ENCODE peak calls at places on chromosomes 3 and 15, in ten cellular contexts. M is NCI-H1436; H is GDM1; P is nephron progenitor cell; D is CD8-positive, alpha-beta T cell; U is stimulated activated CD4-positive, alpha-beta T cell treated with anti-CD3 and anti-CD28 coated beads, Interleukin-4, amount 100 ng/mL, for 24 hours; I is endothelial cell; W is cardiac septum; K is OCI-M1; R is stimulated activated CD8-positive, alpha-beta memory T cell treated with anti-CD3 and anti-CD28 coated beads, Interleukin-15, amount 100 ng/mL, for 1 hour. F is an unnamed sample.

GRCh38 chr3:65605876-65606432 is 432.8 kb downstream of the MAGI1 start:
- DNase-seq in H (no peak), K (no peak), U (no peak), M (no peak), P (no peak), D (no peak), R (no peak), I (no peak), W (no peak), F (no peak)

GRCh38 chr3:31185004-31185357 is 290.5 kb upstream of the GADL1 start:
- DNase-seq in R (no peak), K (no peak), H (no peak), P (no peak), U (no peak), D (no peak), M (no peak), I (no peak), W (no peak), F (no peak)

GRCh38 chr3:160739079-160739478 is 17.0 kb upstream of the PPM1L start:
- DNase-seq in D (no peak), R (no peak), P (peak; percentile 30), U (no peak), K (no peak), I (no peak), M (peak; percentile 18), H (no peak), W (no peak), F (no peak)

GRCh38 chr15:48352474-48353072 is 21.3 kb downstream of the DUT start:
- DNase-seq in D (peak; percentile 63), P (peak; percentile 55), K (peak; percentile 85), R (peak; percentile 17), I (peak; percentile 58), H (no peak), U (peak; percentile 57), M (peak; percentile 58), W (no peak), F (peak; percentile 40)

GRCh38 chr15:36953346-36953745 is 147.0 kb downstream of the MEIS2 start:
- DNase-seq in M (no peak), W (no peak), R (no peak), I (no peak), H (no peak), U (no peak), K (no peak), D (no peak), P (no peak), F (no peak)

GRCh38 chr3:161560006-161560637 is 63.5 kb downstream of the OTOL1 start:
- DNase-seq in W (no peak), R (no peak), I (peak; percentile 65), H (no peak), U (no peak), D (no peak), P (peak; percentile 65), M (peak; percentile 21), K (peak; percentile 63), F (no peak)

GRCh38 chr3:195151866-195152526 is 119.0 kb downstream of the XXYLT1 start:
- DNase-seq in R (no peak), P (no peak), M (no peak), I (no peak), D (no peak), K (no peak), U (no peak), H (no peak), W (no peak), F (no peak)

GRCh38 chr15:48309740-48310139 is 21.5 kb upstream of the DUT start:
- DNase-seq in P (no peak), D (no peak), U (no peak), W (no peak), K (no peak), R (no peak), H (no peak), I (no peak), M (no peak), F (no peak)

GRCh38 chr3:113097821-113098516 is 107.2 kb downstream of the GTPBP8 start:
- DNase-seq in R (no peak), P (no peak), U (no peak), K (no peak), D (no peak), W (no peak), M (no peak), I (no peak), H (no peak), F (no peak)

F was measured in T follicular helper cell.